ENCODE peak calls at places on chromosomes 16 and 17, in seven cellular contexts. T is HCT116, D is MM.1S, P is GM23248, S is PC-3, R is GM23338, W is PC-9. F is an unnamed sample. For H3K9me2, the result is how much of the 10 kb centered on the place peaks cover.

GRCh38 chr17:4998666-4999428 is 1.1 kb downstream of the KIF1C start:
- DNase-seq in P (peak), R (peak), D (no peak), W (peak), T (no peak), S (peak), F (peak)

GRCh38 chr16:67800252-67801046 is 5.9 kb downstream of the RANBP10 start:
- DNase-seq in P (peak), T (no peak), D (no peak), R (no peak), W (no peak), S (no peak), F (no peak)

GRCh38 chr16:35377142-35377541 is 1917.7 kb downstream of the TP53TG3F start:
- DNase-seq in D (no peak), T (no peak), W (no peak), P (no peak), R (no peak), S (no peak), F (no peak)

GRCh38 chr16:57889960-57890751 is 80.8 kb downstream of the CNGB1 start:
- DNase-seq in P (peak), W (no peak), T (no peak), D (no peak), R (no peak), S (no peak), F (no peak)

GRCh38 chr16:28193530-28194423 is 18.0 kb downstream of the XPO6 start:
- DNase-seq in T (no peak), D (no peak), S (peak), P (peak), R (no peak), W (peak), F (no peak)

GRCh38 chr16:57028086-57028485 is 38.7 kb downstream of the NLRC5 start:
- DNase-seq in P (no peak), S (peak), T (no peak), W (peak), D (peak), R (peak), F (no peak)

GRCh38 chr17:76816590-76817135 is 51.5 kb upstream of the MGAT5B start:
- DNase-seq in T (peak), P (peak), W (peak), D (peak), R (peak), S (peak), F (peak)

GRCh38 chr16:68070249-68070725 is 14.9 kb upstream of the NFATC3 start:
- DNase-seq in S (no peak), T (no peak), P (no peak), W (no peak), D (no peak), R (no peak), F (no peak)

GRCh38 chr16:54140057-54140787 is 146.4 kb downstream of the IRX3 start:
- DNase-seq in D (no peak), T (no peak), P (peak), S (no peak), W (no peak), R (no peak), F (peak)

GRCh38 chr17:11296994-11297393 is 56.0 kb downstream of the SHISA6 start:
- DNase-seq in R (no peak), T (no peak), S (peak), W (no peak), P (no peak), D (no peak), F (peak)

GRCh38 chr16:30358577-30358936 is 3.4 kb upstream of the CD2BP2 start:
- DNase-seq in T (no peak), P (no peak), S (no peak), R (no peak), W (no peak), D (no peak), F (no peak)

GRCh38 chr16:89381788-89382187 is 108.6 kb downstream of the ANKRD11 start:
- DNase-seq in T (no peak), S (no peak), W (no peak), P (no peak), R (no peak), D (no peak), F (no peak)
- H3K9me2 ChIP-seq in T (under half), S (under half), W (under half), P (under half), R (under half), D (under half), F (under half)

GRCh38 chr17:56723471-56723870 is 110.2 kb downstream of the C17orf67 start:
- DNase-seq in R (no peak), P (peak), T (no peak), S (no peak), W (no peak), D (no peak), F (no peak)

GRCh38 chr17:56715613-56716357 is 117.9 kb downstream of the C17orf67 start:
- DNase-seq in D (peak), S (peak), T (peak), W (peak), P (peak), R (peak), F (peak)

GRCh38 chr17:56718515-56718914 is 115.2 kb downstream of the C17orf67 start:
- DNase-seq in D (peak), W (no peak), R (no peak), S (no peak), P (no peak), T (no peak), F (no peak)

GRCh38 chr17:56717471-56717870 is 116.2 kb downstream of the C17orf67 start:
- DNase-seq in D (no peak), W (no peak), T (no peak), S (no peak), R (no peak), P (no peak), F (no peak)
- H2AFZ ChIP-seq in D (no peak), W (no peak), T (no peak), S (no peak), R (no peak), P (no peak), F (no peak)

DNA sequence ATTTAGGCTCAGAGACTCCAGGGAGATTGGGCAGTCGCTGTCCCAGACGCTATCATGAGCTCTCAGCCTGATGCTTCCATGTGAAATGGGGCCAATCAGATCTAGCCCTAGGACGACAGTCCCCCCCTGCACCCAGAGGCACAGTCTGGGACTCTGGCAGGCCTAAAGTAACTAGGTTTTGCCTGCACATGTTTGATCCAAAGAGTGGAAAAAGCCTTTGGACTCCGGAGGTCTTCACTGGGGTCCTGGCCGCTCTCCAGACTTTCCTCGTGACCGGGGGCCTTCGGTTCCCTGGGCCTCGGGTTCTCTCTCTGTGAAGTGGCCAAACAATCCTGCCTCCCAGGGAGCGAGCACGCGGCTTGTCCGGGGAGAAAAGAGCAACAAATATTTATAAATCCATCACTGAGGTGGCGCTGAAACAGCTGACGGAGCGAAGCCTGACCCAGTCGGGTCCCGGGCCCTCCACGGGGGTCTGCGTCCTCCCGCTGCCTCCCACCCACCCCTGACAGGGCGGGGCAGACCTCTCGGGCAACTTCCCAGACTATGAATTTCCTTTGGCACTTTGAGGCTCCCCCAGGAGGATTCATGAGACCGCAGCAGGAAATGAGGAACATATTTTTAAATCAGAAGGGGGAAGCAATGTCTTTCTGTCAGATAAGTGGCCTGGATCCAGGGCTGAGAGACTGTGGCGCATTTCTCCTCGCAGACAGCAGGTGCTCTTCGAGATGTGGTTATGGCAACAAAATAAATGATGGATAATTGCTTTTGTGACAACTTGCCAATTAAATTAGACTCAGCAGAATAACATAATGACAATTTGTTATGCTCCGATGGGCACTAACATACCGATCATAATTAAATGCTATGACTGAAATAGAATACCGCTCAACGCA is 38.9 kb downstream of the MRPS23 start:
- DNase-seq in R (no peak), P (peak), W (no peak), S (no peak), T (no peak), D (no peak), F (peak)
- TF ChIP-seq EZH2 in R (no peak), P (no peak), W (no peak), S (no peak), T (no peak), D (no peak), F (no peak)

GRCh38 chr17:830381-830780 is 48.2 kb downstream of the MRM3 start:
- DNase-seq in S (no peak), R (no peak), D (no peak), T (no peak), P (no peak), W (no peak), F (no peak)
- H3K9me2 ChIP-seq in S (under half), R (under half), D (under half), T (under half), P (under half), W (under half), F (under half)